ENCODE peak calls at places on chromosomes 7 and 10, in eight cellular contexts. W is hepatocyte, L is kidney epithelial cell, Z is A549, A is neural progenitor cell, J is AG04449, F is breast epithelium, H is lower lobe of right lung. Y is an unnamed sample.

GRCh38 chr10:112525215-112525614 is 78.2 kb downstream of the VTI1A start:
- DNase-seq in W (no peak), L (no peak), Z (no peak), A (no peak), J (no peak), F (no peak), H (no peak), Y (no peak)

GRCh38 chr10:28332699-28333098 is 29.8 kb upstream of the MPP7 start:
- DNase-seq in W (no peak), L (no peak), Z (no peak), A (no peak), J (no peak), F (no peak), H (no peak), Y (no peak)

GRCh38 chr7:131504157-131504899 is 52.1 kb downstream of the PODXL start:
- DNase-seq in W (no peak), L (no peak), Z (no peak), A (no peak), J (no peak), F (no peak), H (no peak), Y (no peak)

GRCh38 chr10:61215276-61215675 is 237.9 kb downstream of the TMEM26 start:
- DNase-seq in W (no peak), L (no peak), Z (no peak), A (no peak), J (no peak), F (no peak), H (no peak), Y (no peak)

GRCh38 chr10:78502208-78502943 is 468.7 kb downstream of the RPS24 start:
- DNase-seq in W (no peak), L (peak), Z (no peak), A (no peak), J (no peak), F (no peak), H (no peak), Y (no peak)

GRCh38 chr7:139543801-139544603 is 20.5 kb downstream of the CLEC2L start:
- DNase-seq in W (no peak), L (no peak), Z (no peak), A (peak), J (no peak), F (no peak), H (no peak), Y (no peak)

GRCh38 chr10:81600185-81600584 is 274.8 kb upstream of the NRG3 start:
- DNase-seq in W (no peak), L (peak), Z (peak), A (no peak), J (no peak), F (no peak), H (no peak), Y (peak)

GRCh38 chr10:3071405-3072198 is 4.3 kb downstream of the PFKP start:
- DNase-seq in W (no peak), L (peak), Z (peak), A (no peak), J (no peak), F (no peak), H (no peak), Y (peak)

GRCh38 chr10:74822583-74823089 is 3.8 kb upstream of the KAT6B start:
- DNase-seq in W (no peak), L (no peak), Z (no peak), A (no peak), J (no peak), F (no peak), H (no peak), Y (peak)

GRCh38 chr10:62072901-62073300 is 171.4 kb downstream of the ARID5B start:
- DNase-seq in W (no peak), L (no peak), Z (no peak), A (no peak), J (no peak), F (no peak), H (no peak), Y (no peak)

GRCh38 chr10:31803606-31804195 is 124.9 kb downstream of the ARHGAP12 start:
- DNase-seq in W (no peak), L (no peak), Z (no peak), A (peak), J (peak), F (no peak), H (no peak), Y (no peak)

GRCh38 chr7:98280791-98281756 is at the start of gene BRI3:
- DNase-seq in W (peak), L (no peak), Z (peak), A (peak), J (no peak), F (peak), H (peak), Y (peak)

GRCh38 chr10:70771311-70772194 is 13.6 kb downstream of the TBATA start:
- DNase-seq in W (no peak), L (no peak), Z (no peak), A (no peak), J (no peak), F (peak), H (no peak), Y (no peak)

GRCh38 chr7:151923097-151923876 is 33.0 kb upstream of the GALNTL5 start:
- DNase-seq in W (no peak), L (no peak), Z (no peak), A (no peak), J (no peak), F (no peak), H (peak), Y (no peak)
- H3K4me3 ChIP-seq in W (no peak), L (no peak), Z (no peak), A (no peak), J (no peak), F (peak), H (no peak), Y (no peak)

DNA sequence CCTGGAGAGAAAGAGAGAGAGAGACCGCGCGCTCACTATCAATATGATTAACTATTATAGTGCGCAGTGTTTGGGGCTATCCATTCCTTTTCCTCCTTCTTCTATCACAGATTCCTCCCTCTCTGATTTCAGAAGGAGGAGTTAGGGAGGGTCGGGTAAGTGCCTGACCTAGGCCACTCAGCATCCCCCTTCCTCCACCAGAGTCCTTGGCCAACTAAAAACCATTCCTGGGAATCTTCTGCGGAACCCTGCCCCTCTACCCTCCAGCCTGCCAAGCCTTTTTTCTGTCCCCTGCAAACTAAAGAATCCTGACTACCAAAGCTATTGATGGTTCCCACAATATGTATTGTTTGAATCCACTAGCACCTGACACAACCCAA is 256.2 kb upstream of the NFE2L3 start:
- DNase-seq in W (no peak), L (no peak), Z (no peak), A (peak), J (no peak), F (no peak), H (no peak), Y (no peak)
- H3K4me3 ChIP-seq in W (peak), L (no peak), Z (peak), A (peak), J (no peak), F (no peak), H (no peak), Y (no peak)

GRCh38 chr7:142720981-142721380 is 28.3 kb upstream of the PRSS1 start:
- DNase-seq in W (no peak), L (no peak), Z (no peak), A (no peak), J (no peak), F (no peak), H (no peak), Y (no peak)
- H3K4me3 ChIP-seq in W (no peak), L (no peak), Z (no peak), A (no peak), J (no peak), F (no peak), H (no peak), Y (no peak)

DNA sequence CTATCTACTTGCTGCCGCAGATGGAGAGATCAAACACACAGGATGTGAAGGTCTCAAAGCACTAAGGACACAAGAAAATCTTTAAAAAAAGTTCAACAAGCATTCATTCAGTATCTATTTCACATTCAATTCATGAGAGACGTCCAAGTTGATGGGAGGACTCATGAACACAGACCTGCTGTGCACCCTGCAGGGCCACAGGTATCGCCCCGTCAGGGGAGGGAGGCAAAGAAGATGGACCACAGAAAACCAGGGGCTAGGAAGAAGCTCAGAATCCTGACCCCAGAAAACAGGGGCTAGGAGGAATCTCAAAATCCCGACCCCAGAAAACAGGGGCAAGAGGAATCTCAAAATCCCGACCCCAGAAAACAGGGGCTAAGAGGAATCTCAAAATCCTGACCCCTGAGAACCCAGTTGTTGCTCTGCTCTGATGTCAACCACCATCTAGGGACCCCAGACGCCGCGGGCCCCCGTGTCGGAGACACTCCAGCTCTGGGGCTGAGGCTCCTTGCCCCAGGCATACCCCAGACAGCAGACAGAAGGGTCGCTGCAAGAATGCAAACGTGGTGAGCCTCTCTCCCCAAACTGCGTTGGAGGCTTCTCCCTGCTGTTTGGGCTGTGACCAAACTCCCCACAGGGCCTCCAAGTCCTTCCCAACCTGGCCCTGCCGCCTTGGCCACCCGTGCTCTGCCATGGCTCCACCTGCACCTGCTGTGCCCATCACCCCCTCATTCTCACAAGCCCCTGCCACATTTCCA is 197.6 kb downstream of the DIP2C start:
- DNase-seq in W (no peak), L (no peak), Z (no peak), A (no peak), J (no peak), F (no peak), H (no peak), Y (no peak)
- H3K4me3 ChIP-seq in W (no peak), L (no peak), Z (no peak), A (no peak), J (no peak), F (no peak), H (no peak), Y (no peak)

DNA sequence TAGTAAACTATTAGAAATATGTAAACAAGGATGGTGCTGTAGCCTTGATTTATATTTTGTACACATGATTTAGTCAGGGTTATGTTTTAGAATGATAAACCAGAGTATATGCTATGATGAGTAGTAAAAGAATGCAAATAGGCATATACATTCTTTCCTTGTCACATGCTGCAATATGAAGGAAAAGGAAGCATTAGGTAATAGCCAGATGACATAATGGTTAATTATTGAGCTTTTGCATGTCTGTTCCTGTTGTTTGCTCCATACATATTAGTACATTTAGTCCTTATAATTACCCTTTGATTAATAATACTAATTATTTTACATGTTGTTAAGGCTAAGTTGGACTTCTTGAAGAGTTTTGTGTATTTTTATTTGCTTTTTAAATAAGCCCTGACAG is 68.2 kb downstream of the PHTF2 start:
- DNase-seq in W (peak), L (no peak), Z (peak), A (no peak), J (peak), F (no peak), H (no peak), Y (peak)
- H3K4me3 ChIP-seq in W (no peak), L (no peak), Z (no peak), A (no peak), J (no peak), F (no peak), H (no peak), Y (no peak)

GRCh38 chr7:72362246-72362645 is 49.9 kb downstream of the CALN1 start:
- DNase-seq in W (no peak), L (no peak), Z (no peak), A (no peak), J (no peak), F (no peak), H (no peak), Y (no peak)
- H3K4me3 ChIP-seq in W (no peak), L (no peak), Z (no peak), A (no peak), J (no peak), F (no peak), H (no peak), Y (no peak)

DNA sequence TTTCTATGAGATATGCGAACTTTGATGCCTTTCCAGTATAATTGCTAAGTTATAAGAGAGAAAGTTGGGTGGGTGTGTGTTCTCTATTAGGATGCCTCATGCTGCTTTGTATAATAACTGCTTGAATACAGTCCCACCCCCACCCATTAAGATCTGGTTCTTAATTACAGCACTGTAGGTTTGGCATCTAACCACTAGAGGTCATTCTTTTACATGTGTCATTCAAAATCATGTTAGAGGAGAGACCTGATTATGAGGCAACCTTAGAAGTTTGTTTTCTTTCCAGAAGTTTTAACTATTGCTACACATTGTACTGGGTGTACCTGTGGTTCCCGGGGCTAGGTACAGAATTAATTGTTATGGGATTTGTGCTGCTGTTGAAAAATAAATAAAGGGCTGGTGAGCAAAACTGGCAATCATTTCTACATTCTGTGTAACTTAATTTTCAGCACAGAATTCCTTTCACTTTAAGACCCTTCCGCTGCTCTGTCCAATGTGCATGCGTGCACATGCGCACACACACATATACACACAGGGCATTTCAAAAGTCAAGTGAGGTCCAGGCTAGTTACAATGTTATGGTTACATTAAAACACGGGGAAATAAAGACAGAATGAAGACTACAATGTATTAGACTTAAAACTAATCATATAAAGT is 1156.3 kb downstream of the SORCS3 start:
- DNase-seq in W (peak), L (peak), Z (peak), A (peak), J (no peak), F (no peak), H (no peak), Y (peak)
- H3K4me3 ChIP-seq in W (no peak), L (no peak), Z (no peak), A (no peak), J (no peak), F (no peak), H (no peak), Y (no peak)

DNA sequence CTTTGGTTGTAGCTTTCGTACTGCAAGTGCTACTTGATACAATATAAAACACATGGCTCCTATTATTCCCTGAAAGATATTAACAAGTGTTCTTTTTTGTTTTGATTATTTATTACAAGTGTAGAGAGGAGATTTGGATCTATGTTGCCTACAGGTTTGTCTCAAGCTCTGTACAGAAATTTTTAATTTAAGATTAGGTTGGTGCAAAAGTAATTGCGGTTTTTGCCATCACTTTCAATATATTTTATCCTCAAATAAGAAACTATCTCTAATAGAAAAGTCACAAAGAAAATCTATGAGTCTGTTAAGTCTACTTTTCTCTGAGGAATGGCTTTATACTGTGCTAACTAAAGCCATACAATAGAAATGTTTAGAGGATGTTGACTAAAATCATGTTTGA is 1086.1 kb downstream of the GRM8 start:
- DNase-seq in W (no peak), L (no peak), Z (no peak), A (no peak), J (no peak), F (no peak), H (no peak), Y (no peak)
- H3K4me3 ChIP-seq in W (no peak), L (no peak), Z (no peak), A (no peak), J (no peak), F (no peak), H (no peak), Y (no peak)

Y was measured in skeletal muscle cell.